ENCODE peak calls at places on chromosomes 5 and 9, in seven cellular contexts. L is astrocyte of the spinal cord; I is mammary epithelial cell; X is endothelial cell; Z is transverse colon; Q is ascending aorta; A is CD4-positive, alpha-beta T cell. R is an unnamed sample.

GRCh38 chr5:34756781-34757624 is 82.0 kb upstream of the TTC23L start:
- DNase-seq in L (peak; percentile 51), I (no peak), X (no peak), Z (no peak), Q (no peak), A (no peak), R (no peak)

GRCh38 chr5:96588551-96588950 is 73.6 kb upstream of the CAST start:
- DNase-seq in L (no peak), I (no peak), X (no peak), Z (no peak), Q (no peak), A (no peak), R (no peak)

GRCh38 chr5:82497242-82497641 is 219.1 kb upstream of the RPS23 start:
- DNase-seq in L (no peak), I (no peak), X (no peak), Z (no peak), Q (no peak), A (no peak), R (no peak)

GRCh38 chr9:124526174-124526573 is 19.0 kb upstream of the NR5A1 start:
- DNase-seq in L (no peak), I (no peak), X (no peak), Z (no peak), Q (no peak), A (no peak), R (no peak)

GRCh38 chr9:135136481-135136880 is 49.0 kb downstream of the OLFM1 start:
- DNase-seq in L (no peak), I (no peak), X (no peak), Z (no peak), Q (no peak), A (no peak), R (no peak)

GRCh38 chr9:89378541-89378940 is 60.2 kb downstream of the SECISBP2 start:
- DNase-seq in L (no peak), I (no peak), X (no peak), Z (no peak), Q (no peak), A (no peak), R (no peak)

GRCh38 chr5:8581047-8581446 is 712.1 kb downstream of the MTRR start:
- DNase-seq in L (no peak), I (no peak), X (no peak), Z (no peak), Q (no peak), A (no peak), R (no peak)

GRCh38 chr9:107390319-107390718 is 99.2 kb downstream of the KLF4 start:
- DNase-seq in L (no peak), I (peak; percentile 23), X (no peak), Z (no peak), Q (no peak), A (no peak), R (no peak)

GRCh38 chr5:29811914-29812679 is 1381.4 kb upstream of the CDH6 start:
- DNase-seq in L (no peak), I (no peak), X (no peak), Z (no peak), Q (no peak), A (no peak), R (no peak)

GRCh38 chr5:80284720-80285119 is 28.9 kb upstream of the SERINC5 start:
- DNase-seq in L (no peak), I (no peak), X (no peak), Z (no peak), Q (no peak), A (no peak), R (no peak)

GRCh38 chr9:105157178-105157583 is 87.3 kb upstream of the SLC44A1 start:
- DNase-seq in L (peak; percentile 78), I (peak; percentile 60), X (peak; percentile 31), Z (peak; percentile 61), Q (no peak), A (no peak), R (peak; percentile 87)

GRCh38 chr5:134114886-134115805 is 665 bp downstream of the TCF7 start:
- DNase-seq in L (no peak), I (no peak), X (peak; percentile 31), Z (peak; percentile 40), Q (no peak), A (peak; percentile 79), R (no peak)

GRCh38 chr9:110033869-110034268 is 174.1 kb downstream of the C9orf152 start:
- DNase-seq in L (no peak), I (no peak), X (no peak), Z (no peak), Q (no peak), A (no peak), R (peak; percentile 42)

GRCh38 chr9:116951588-116952433 is 264.7 kb downstream of the TRIM32 start:
- DNase-seq in L (peak; percentile 82), I (peak; percentile 91), X (no peak), Z (no peak), Q (no peak), A (no peak), R (peak; percentile 10)

GRCh38 chr5:130002876-130003275 is 98.6 kb downstream of the CHSY3 start:
- DNase-seq in L (no peak), I (no peak), X (no peak), Z (no peak), Q (no peak), A (no peak), R (no peak)

GRCh38 chr5:87410941-87411340 is 1.8 kb downstream of the CCNH start:
- DNase-seq in L (peak; percentile 75), I (peak; percentile 40), X (no peak), Z (no peak), Q (no peak), A (no peak), R (peak; percentile 74)

GRCh38 chr5:171309526-171310333 is 682 bp downstream of the TLX3 start:
- DNase-seq in L (no peak), I (no peak), X (peak; percentile 42), Z (peak; percentile 14), Q (no peak), A (no peak), R (no peak)
- TF ChIP-seq CTCF in L (peak; percentile 39), I (peak; percentile 57), X (peak; percentile 66), Z (peak; percentile 33), Q (no peak), A (no peak), R (peak; percentile 19)

GRCh38 chr5:4295663-4296339 is 700.2 kb downstream of the IRX1 start:
- DNase-seq in L (no peak), I (peak; percentile 35), X (peak; percentile 48), Z (no peak), Q (no peak), A (no peak), R (peak; percentile 12)
- TF ChIP-seq CTCF in L (no peak), I (peak; percentile 81), X (peak; percentile 61), Z (peak; percentile 14), Q (no peak), A (no peak), R (peak; percentile 18)

GRCh38 chr9:297104-297794 is 82.6 kb downstream of the DOCK8 start:
- DNase-seq in L (no peak), I (peak; percentile 80), X (no peak), Z (peak; percentile 29), Q (peak; percentile 16), A (no peak), R (no peak)

GRCh38 chr9:289121-289520 is 74.5 kb downstream of the DOCK8 start:
- DNase-seq in L (no peak), I (no peak), X (no peak), Z (no peak), Q (no peak), A (no peak), R (no peak)

GRCh38 chr9:297795-298119 is 83.1 kb downstream of the DOCK8 start:
- DNase-seq in L (no peak), I (no peak), X (no peak), Z (no peak), Q (no peak), A (no peak), R (no peak)

GRCh38 chr9:292915-293314 is 78.2 kb downstream of the DOCK8 start:
- DNase-seq in L (no peak), I (no peak), X (no peak), Z (no peak), Q (no peak), A (no peak), R (no peak)
- TF ChIP-seq CTCF in L (no peak), I (no peak), X (no peak), Z (no peak), Q (no peak), A (no peak), R (no peak)

DNA sequence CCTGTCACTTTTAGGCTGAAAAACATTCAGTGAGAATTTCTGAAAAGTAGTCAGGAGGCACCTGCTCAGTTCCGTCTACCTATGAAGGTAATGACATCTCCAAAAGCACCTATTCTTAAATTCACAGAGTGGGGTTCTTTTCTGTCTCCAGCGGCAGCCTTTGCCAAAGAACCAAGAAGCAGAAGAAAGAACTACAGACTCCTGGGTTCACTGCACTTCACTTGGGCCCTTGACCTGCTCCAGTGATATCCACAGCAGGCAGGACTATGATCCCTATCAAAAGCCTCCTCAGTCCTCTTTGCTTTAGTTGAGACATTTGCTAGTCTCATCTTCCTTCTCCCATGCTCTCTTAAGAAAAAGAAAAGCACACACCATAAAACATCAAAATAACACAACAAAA is 19.7 kb upstream of the PLPP6 start:
- DNase-seq in L (no peak), I (no peak), X (no peak), Z (no peak), Q (no peak), A (no peak), R (no peak)
- TF ChIP-seq CTCF in L (no peak), I (no peak), X (no peak), Z (no peak), Q (no peak), A (no peak), R (no peak)

GRCh38 chr9:33517373-33517772 is 6.7 kb upstream of the ANKRD18B start:
- DNase-seq in L (peak; percentile 47), I (peak; percentile 51), X (peak; percentile 20), Z (no peak), Q (no peak), A (no peak), R (peak; percentile 61)
- TF ChIP-seq CTCF in L (peak; percentile 62), I (peak; percentile 62), X (peak; percentile 72), Z (peak; percentile 67), Q (no peak), A (peak; percentile 74), R (peak; percentile 71)

GRCh38 chr5:109479260-109479860 is 69.6 kb upstream of the PJA2 start:
- DNase-seq in L (peak; percentile 49), I (no peak), X (no peak), Z (no peak), Q (no peak), A (no peak), R (peak; percentile 56)
- TF ChIP-seq CTCF in L (peak; percentile 45), I (peak; percentile 57), X (peak; percentile 52), Z (peak; percentile 32), Q (no peak), A (peak; percentile 22), R (peak; percentile 57)

GRCh38 chr5:132425975-132426524 is 56.5 kb downstream of the SLC22A5 start:
- DNase-seq in L (no peak), I (no peak), X (no peak), Z (no peak), Q (no peak), A (no peak), R (no peak)

GRCh38 chr5:132425009-132425937 is 55.8 kb downstream of the SLC22A5 start:
- DNase-seq in L (peak; percentile 82), I (peak; percentile 92), X (no peak), Z (peak; percentile 54), Q (no peak), A (peak; percentile 58), R (peak; percentile 63)

GRCh38 chr5:132428147-132428482 is 58.6 kb downstream of the SLC22A5 start:
- DNase-seq in L (no peak), I (no peak), X (no peak), Z (no peak), Q (no peak), A (no peak), R (no peak)

GRCh38 chr5:132427285-132428146 is 58.0 kb downstream of the SLC22A5 start:
- DNase-seq in L (no peak), I (no peak), X (no peak), Z (peak; percentile 80), Q (no peak), A (peak; percentile 48), R (no peak)

GRCh38 chr5:132426525-132427138 is 57.1 kb downstream of the SLC22A5 start:
- DNase-seq in L (peak; percentile 91), I (peak; percentile 95), X (no peak), Z (peak; percentile 86), Q (peak; percentile 81), A (peak; percentile 20), R (peak; percentile 88)
- TF ChIP-seq CTCF in L (peak; percentile 54), I (peak; percentile 44), X (no peak), Z (peak; percentile 33), Q (peak; percentile 24), A (no peak), R (peak; percentile 73)